ENCODE peak calls at places on chromosomes 5 and 9, in seven cellular contexts. Q is T follicular helper cell; N is neuronal stem cell; Z is GM12865; P is cardiac septum; Y is activated CD8-positive, alpha-beta memory T cell treated with anti-CD3 and anti-CD28 coated beads, Interleukin-2, amount 50 U/mL, for 48 hours; I is fibroblast of lung. E is an unnamed sample.

GRCh38 chr5:26121343-26121742 is 917.0 kb downstream of the CDH9 start:
- DNase-seq in Q (no peak), N (peak; percentile 0), Z (no peak), P (no peak), Y (no peak), I (no peak), E (no peak)

GRCh38 chr5:2981035-2981434 is 229.6 kb upstream of the IRX2 start:
- DNase-seq in Q (no peak), N (no peak), Z (no peak), P (no peak), Y (no peak), I (no peak), E (no peak)

GRCh38 chr9:111527347-111527746 is 2.4 kb downstream of the ZNF483 start:
- DNase-seq in Q (no peak), N (no peak), Z (peak; percentile 5), P (no peak), Y (no peak), I (no peak), E (no peak)

GRCh38 chr9:126773004-126773607 is 31.7 kb upstream of the ZBTB43 start:
- DNase-seq in Q (no peak), N (no peak), Z (peak; percentile 30), P (peak; percentile 36), Y (peak; percentile 52), I (no peak), E (peak; percentile 32)

GRCh38 chr9:130635721-130636647 is 28.4 kb upstream of the PRDM12 start:
- DNase-seq in Q (no peak), N (no peak), Z (no peak), P (no peak), Y (no peak), I (no peak), E (no peak)

GRCh38 chr5:88262116-88262515 is 6.5 kb downstream of the TMEM161B start:
- DNase-seq in Q (no peak), N (no peak), Z (no peak), P (no peak), Y (no peak), I (no peak), E (no peak)

GRCh38 chr9:4489562-4489918 is 728 bp upstream of the SLC1A1 start:
- DNase-seq in Q (no peak), N (no peak), Z (peak; percentile 26), P (no peak), Y (no peak), I (peak; percentile 13), E (no peak)

GRCh38 chr9:91817106-91817492 is 132.9 kb downstream of the ROR2 start:
- DNase-seq in Q (no peak), N (no peak), Z (no peak), P (peak; percentile 44), Y (no peak), I (no peak), E (no peak)

GRCh38 chr9:129145841-129146292 is 32.2 kb downstream of the IER5L start:
- DNase-seq in Q (no peak), N (peak; percentile 85), Z (no peak), P (peak; percentile 81), Y (no peak), I (peak; percentile 97), E (no peak)

GRCh38 chr5:170273968-170274710 is 23.4 kb downstream of the LCP2 start:
- DNase-seq in Q (peak; percentile 61), N (no peak), Z (peak; percentile 63), P (no peak), Y (peak; percentile 73), I (no peak), E (peak; percentile 38)

E was measured in SW480.